ENCODE peak calls at places on chromosomes 7 and 10, in five cellular contexts. One of them, this sample, is unnamed.

GRCh38 chr7:100153713-100154519 is 4.6 kb downstream of the TRAPPC14 start:
- DNase-seq in upper lobe of right lung: no peak
- DNase-seq in fibroblast of lung: no peak
- DNase-seq in fibroblast of the aortic adventitia: no peak
- DNase-seq in cardiac fibroblast: no peak
- DNase-seq in this sample: no peak

GRCh38 chr7:23380556-23380955 is 81.4 kb downstream of the MALSU1 start:
- DNase-seq in upper lobe of right lung: no peak
- DNase-seq in fibroblast of lung: no peak
- DNase-seq in fibroblast of the aortic adventitia: no peak
- DNase-seq in cardiac fibroblast: peak
- DNase-seq in this sample: no peak

GRCh38 chr7:28512648-28513435 is 100.5 kb downstream of the CREB5 start:
- DNase-seq in upper lobe of right lung: no peak
- DNase-seq in fibroblast of lung: no peak
- DNase-seq in fibroblast of the aortic adventitia: no peak
- DNase-seq in cardiac fibroblast: no peak
- DNase-seq in this sample: no peak

GRCh38 chr10:30542001-30542861 is 87.3 kb downstream of the LYZL2 start:
- DNase-seq in upper lobe of right lung: no peak
- DNase-seq in fibroblast of lung: no peak
- DNase-seq in fibroblast of the aortic adventitia: no peak
- DNase-seq in cardiac fibroblast: peak
- DNase-seq in this sample: no peak

GRCh38 chr10:29874604-29875269 is 184.6 kb downstream of the JCAD start:
- DNase-seq in upper lobe of right lung: no peak
- DNase-seq in fibroblast of lung: no peak
- DNase-seq in fibroblast of the aortic adventitia: peak
- DNase-seq in cardiac fibroblast: no peak
- DNase-seq in this sample: no peak

GRCh38 chr10:68560916-68561691 is 967 bp downstream of the TET1 start:
- DNase-seq in upper lobe of right lung: no peak
- DNase-seq in fibroblast of lung: peak
- DNase-seq in fibroblast of the aortic adventitia: peak
- DNase-seq in cardiac fibroblast: peak
- DNase-seq in this sample: peak

GRCh38 chr10:27542812-27543211 is 38.7 kb downstream of the RAB18 start:
- DNase-seq in upper lobe of right lung: no peak
- DNase-seq in fibroblast of lung: peak
- DNase-seq in fibroblast of the aortic adventitia: peak
- DNase-seq in cardiac fibroblast: peak
- DNase-seq in this sample: no peak

GRCh38 chr7:65371468-65371867 is 2.2 kb upstream of the ZNF92 start:
- DNase-seq in upper lobe of right lung: no peak
- DNase-seq in fibroblast of lung: no peak
- DNase-seq in fibroblast of the aortic adventitia: peak
- DNase-seq in cardiac fibroblast: peak
- DNase-seq in this sample: no peak

GRCh38 chr10:52566471-52567246 is 205.9 kb downstream of the MBL2 start:
- DNase-seq in upper lobe of right lung: no peak
- DNase-seq in fibroblast of lung: peak
- DNase-seq in fibroblast of the aortic adventitia: peak
- DNase-seq in cardiac fibroblast: peak
- DNase-seq in this sample: no peak

GRCh38 chr10:31650010-31650409 is 278.6 kb downstream of the ARHGAP12 start:
- DNase-seq in upper lobe of right lung: no peak
- DNase-seq in fibroblast of lung: peak
- DNase-seq in fibroblast of the aortic adventitia: peak
- DNase-seq in cardiac fibroblast: peak
- DNase-seq in this sample: no peak

GRCh38 chr10:4255751-4256150 is 470.7 kb upstream of the KLF6 start:
- DNase-seq in upper lobe of right lung: no peak
- DNase-seq in fibroblast of lung: no peak
- DNase-seq in fibroblast of the aortic adventitia: no peak
- DNase-seq in cardiac fibroblast: peak
- DNase-seq in this sample: no peak

GRCh38 chr7:53035499-53036412 is at the start of gene POM121L12:
- DNase-seq in upper lobe of right lung: no peak
- DNase-seq in fibroblast of lung: no peak
- DNase-seq in fibroblast of the aortic adventitia: no peak
- DNase-seq in cardiac fibroblast: no peak
- DNase-seq in this sample: no peak

GRCh38 chr10:32346551-32347362 is at the start of gene EPC1:
- DNase-seq in upper lobe of right lung: peak
- DNase-seq in fibroblast of lung: peak
- DNase-seq in fibroblast of the aortic adventitia: peak
- DNase-seq in cardiac fibroblast: peak
- DNase-seq in this sample: peak

GRCh38 chr7:11698273-11698930 is 133.6 kb downstream of the THSD7A start:
- DNase-seq in upper lobe of right lung: no peak
- DNase-seq in fibroblast of lung: no peak
- DNase-seq in fibroblast of the aortic adventitia: no peak
- DNase-seq in cardiac fibroblast: no peak
- DNase-seq in this sample: no peak

GRCh38 chr7:35604595-35604994 is 90.3 kb downstream of the HERPUD2 start:
- DNase-seq in upper lobe of right lung: no peak
- DNase-seq in fibroblast of lung: no peak
- DNase-seq in fibroblast of the aortic adventitia: no peak
- DNase-seq in cardiac fibroblast: no peak
- DNase-seq in this sample: no peak

GRCh38 chr10:75283150-75284096 is 47.7 kb upstream of the COMTD1 start:
- DNase-seq in upper lobe of right lung: no peak
- DNase-seq in fibroblast of lung: peak
- DNase-seq in fibroblast of the aortic adventitia: peak
- DNase-seq in cardiac fibroblast: peak
- DNase-seq in this sample: peak

GRCh38 chr10:114917927-114918672 is 19.9 kb upstream of the TRUB1 start:
- DNase-seq in upper lobe of right lung: no peak
- DNase-seq in fibroblast of lung: peak
- DNase-seq in fibroblast of the aortic adventitia: no peak
- DNase-seq in cardiac fibroblast: peak
- DNase-seq in this sample: no peak

GRCh38 chr7:98472391-98473002 is 71.6 kb upstream of the BAIAP2L1 start:
- DNase-seq in upper lobe of right lung: no peak
- DNase-seq in fibroblast of lung: no peak
- DNase-seq in fibroblast of the aortic adventitia: no peak
- DNase-seq in cardiac fibroblast: no peak
- DNase-seq in this sample: no peak

GRCh38 chr10:47376522-47377220 is 7.4 kb downstream of the ZNF488 start:
- DNase-seq in upper lobe of right lung: no peak
- DNase-seq in fibroblast of lung: no peak
- DNase-seq in fibroblast of the aortic adventitia: no peak
- DNase-seq in cardiac fibroblast: no peak
- DNase-seq in this sample: no peak

GRCh38 chr10:101775273-101776131 is at the start of gene FGF8:
- DNase-seq in upper lobe of right lung: peak
- DNase-seq in fibroblast of lung: no peak
- DNase-seq in fibroblast of the aortic adventitia: no peak
- DNase-seq in cardiac fibroblast: no peak
- DNase-seq in this sample: peak

GRCh38 chr10:110326351-110327032 is 21.8 kb upstream of the SMNDC1 start:
- DNase-seq in upper lobe of right lung: no peak
- DNase-seq in fibroblast of lung: peak
- DNase-seq in fibroblast of the aortic adventitia: peak
- DNase-seq in cardiac fibroblast: peak
- DNase-seq in this sample: no peak

GRCh38 chr10:32911285-32912016 is 46.6 kb downstream of the ITGB1 start:
- DNase-seq in upper lobe of right lung: no peak
- DNase-seq in fibroblast of lung: no peak
- DNase-seq in fibroblast of the aortic adventitia: peak
- DNase-seq in cardiac fibroblast: no peak
- DNase-seq in this sample: no peak

GRCh38 chr10:103042129-103042528 is 124.0 kb downstream of the CNNM2 start:
- DNase-seq in upper lobe of right lung: no peak
- DNase-seq in fibroblast of lung: no peak
- DNase-seq in fibroblast of the aortic adventitia: no peak
- DNase-seq in cardiac fibroblast: no peak
- DNase-seq in this sample: no peak

GRCh38 chr10:112721080-112721698 is 228.9 kb upstream of the TCF7L2 start:
- DNase-seq in upper lobe of right lung: no peak
- DNase-seq in fibroblast of lung: peak
- DNase-seq in fibroblast of the aortic adventitia: peak
- DNase-seq in cardiac fibroblast: peak
- DNase-seq in this sample: peak

GRCh38 chr10:68231916-68232315 is at the start of gene ATOH7:
- DNase-seq in upper lobe of right lung: no peak
- DNase-seq in fibroblast of lung: no peak
- DNase-seq in fibroblast of the aortic adventitia: peak
- DNase-seq in cardiac fibroblast: no peak
- DNase-seq in this sample: peak

DNA sequence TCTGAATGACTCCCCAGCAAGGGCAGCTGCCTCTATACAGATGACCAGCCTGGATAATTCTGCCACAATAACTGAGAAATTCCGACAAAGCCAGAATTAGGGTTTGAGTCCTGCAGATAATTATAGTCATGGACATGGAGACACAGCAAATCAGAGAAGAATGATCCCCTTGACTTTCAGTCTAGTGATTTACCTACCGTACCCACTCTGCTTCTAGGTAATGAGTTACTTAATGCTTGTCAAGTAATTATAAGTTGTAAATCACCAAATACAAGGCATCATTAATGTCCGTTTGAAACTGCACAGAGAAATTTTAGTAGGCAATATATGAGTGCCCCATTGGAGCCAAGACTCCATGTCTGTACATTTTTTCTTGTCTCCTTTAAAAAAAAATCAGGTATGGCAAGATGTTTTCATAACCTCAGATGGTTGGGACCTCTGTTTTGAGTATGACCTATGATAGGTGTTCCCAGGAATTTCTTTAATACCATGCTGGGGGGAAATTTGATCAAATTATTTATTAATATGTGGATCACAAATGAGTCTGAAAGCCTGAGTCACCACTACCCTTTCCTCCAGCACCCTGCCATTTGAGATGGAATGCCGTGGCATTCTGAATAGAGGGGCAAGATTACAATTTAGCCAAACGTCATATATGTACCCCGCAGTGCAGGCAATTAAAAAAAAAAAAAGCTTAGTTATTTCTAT is 5.4 kb upstream of the ARID5B start:
- DNase-seq in upper lobe of right lung: no peak
- DNase-seq in fibroblast of lung: no peak
- DNase-seq in fibroblast of the aortic adventitia: no peak
- DNase-seq in cardiac fibroblast: no peak
- DNase-seq in this sample: no peak
- TF ChIP-seq CTCF in upper lobe of right lung: no peak
- TF ChIP-seq CTCF in fibroblast of lung: no peak
- TF ChIP-seq CTCF in fibroblast of the aortic adventitia: no peak
- TF ChIP-seq CTCF in cardiac fibroblast: no peak
- TF ChIP-seq CTCF in this sample: no peak

DNA sequence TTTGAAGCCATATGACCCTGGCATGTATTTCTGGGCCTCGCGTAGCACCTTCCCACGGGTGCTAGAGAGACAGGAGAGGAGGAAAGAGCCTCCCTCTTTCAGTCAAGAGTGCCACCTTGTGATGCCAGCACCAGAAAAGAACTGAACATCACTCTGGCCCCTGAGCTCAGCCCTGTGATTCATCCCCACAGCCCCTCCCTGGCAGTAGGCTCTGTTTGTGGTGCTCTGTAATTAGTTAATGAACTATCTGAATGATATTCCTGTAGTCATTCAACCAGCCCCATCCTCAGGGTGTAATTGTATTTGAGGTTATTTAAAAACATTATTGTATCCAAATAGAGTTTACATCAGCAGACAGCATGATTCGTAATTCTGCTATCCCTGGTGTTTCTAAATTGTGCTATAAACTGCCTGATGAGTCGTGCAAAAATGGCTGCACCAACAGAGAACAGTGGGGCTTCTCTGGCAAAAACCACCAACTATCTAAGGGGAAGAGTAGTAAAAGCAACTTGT is 23.5 kb upstream of the TIAL1 start:
- DNase-seq in upper lobe of right lung: no peak
- DNase-seq in fibroblast of lung: peak
- DNase-seq in fibroblast of the aortic adventitia: peak
- DNase-seq in cardiac fibroblast: peak
- DNase-seq in this sample: no peak
- TF ChIP-seq CTCF in upper lobe of right lung: no peak
- TF ChIP-seq CTCF in fibroblast of lung: no peak
- TF ChIP-seq CTCF in fibroblast of the aortic adventitia: no peak
- TF ChIP-seq CTCF in cardiac fibroblast: no peak
- TF ChIP-seq CTCF in this sample: no peak

GRCh38 chr10:131569851-131570715 is 258.6 kb upstream of the TCERG1L start:
- DNase-seq in upper lobe of right lung: no peak
- DNase-seq in fibroblast of lung: no peak
- DNase-seq in fibroblast of the aortic adventitia: no peak
- DNase-seq in cardiac fibroblast: no peak
- DNase-seq in this sample: peak
- TF ChIP-seq CTCF in upper lobe of right lung: no peak
- TF ChIP-seq CTCF in fibroblast of lung: no peak
- TF ChIP-seq CTCF in fibroblast of the aortic adventitia: no peak
- TF ChIP-seq CTCF in cardiac fibroblast: no peak
- TF ChIP-seq CTCF in this sample: peak

GRCh38 chr7:45001138-45001694 is 1.2 kb downstream of the CCM2 start:
- DNase-seq in upper lobe of right lung: peak
- DNase-seq in fibroblast of lung: peak
- DNase-seq in fibroblast of the aortic adventitia: no peak
- DNase-seq in cardiac fibroblast: peak
- DNase-seq in this sample: no peak

GRCh38 chr7:45000096-45001032 is at the start of gene CCM2:
- DNase-seq in upper lobe of right lung: peak
- DNase-seq in fibroblast of lung: peak
- DNase-seq in fibroblast of the aortic adventitia: peak
- DNase-seq in cardiac fibroblast: peak
- DNase-seq in this sample: no peak

GRCh38 chr7:44998153-44998871 is 1.7 kb upstream of the CCM2 start:
- DNase-seq in upper lobe of right lung: no peak
- DNase-seq in fibroblast of lung: no peak
- DNase-seq in fibroblast of the aortic adventitia: no peak
- DNase-seq in cardiac fibroblast: no peak
- DNase-seq in this sample: no peak

GRCh38 chr7:45001826-45002225 is 1.8 kb downstream of the CCM2 start:
- DNase-seq in upper lobe of right lung: no peak
- DNase-seq in fibroblast of lung: no peak
- DNase-seq in fibroblast of the aortic adventitia: no peak
- DNase-seq in cardiac fibroblast: no peak
- DNase-seq in this sample: no peak

GRCh38 chr7:44999245-45000095 is 531 bp upstream of the CCM2 start:
- DNase-seq in upper lobe of right lung: peak
- DNase-seq in fibroblast of lung: peak
- DNase-seq in fibroblast of the aortic adventitia: peak
- DNase-seq in cardiac fibroblast: peak
- DNase-seq in this sample: peak
- TF ChIP-seq CTCF in upper lobe of right lung: peak
- TF ChIP-seq CTCF in fibroblast of lung: no peak
- TF ChIP-seq CTCF in fibroblast of the aortic adventitia: no peak
- TF ChIP-seq CTCF in cardiac fibroblast: no peak
- TF ChIP-seq CTCF in this sample: no peak

GRCh38 chr7:6476596-6477374 is 29.0 kb upstream of the DAGLB start:
- DNase-seq in upper lobe of right lung: no peak
- DNase-seq in fibroblast of lung: no peak
- DNase-seq in fibroblast of the aortic adventitia: no peak
- DNase-seq in cardiac fibroblast: peak
- DNase-seq in this sample: no peak
- TF ChIP-seq CTCF in upper lobe of right lung: no peak
- TF ChIP-seq CTCF in fibroblast of lung: no peak
- TF ChIP-seq CTCF in fibroblast of the aortic adventitia: no peak
- TF ChIP-seq CTCF in cardiac fibroblast: no peak
- TF ChIP-seq CTCF in this sample: no peak

This sample was measured in nephron progenitor cell.